ENCODE peak calls at places on chromosomes 5 and 9, in six cellular contexts. V, P, D, Z, L and W are unnamed samples.
A peak's percentile ranks its signal among the peaks of the same experiment; 100 is the strongest.

GRCh38 chr5:125719681-125720676 is 703.2 kb upstream of the GRAMD2B start:
- DNase-seq in V (peak; percentile 90), P (no peak), D (no peak), Z (no peak), L (peak; percentile 37), W (no peak)

GRCh38 chr5:177503351-177504085 is 6.1 kb downstream of the DOK3 start:
- DNase-seq in V (no peak), P (no peak), D (no peak), Z (no peak), L (no peak), W (no peak)

GRCh38 chr9:124216474-124217176 is 41.1 kb upstream of the NEK6 start:
- DNase-seq in V (no peak), P (no peak), D (peak; percentile 71), Z (no peak), L (no peak), W (peak; percentile 39)

GRCh38 chr9:79902937-79903600 is 331.3 kb downstream of the TLE4 start:
- DNase-seq in V (no peak), P (no peak), D (no peak), Z (no peak), L (no peak), W (no peak)

GRCh38 chr9:13445123-13445522 is 165.6 kb upstream of the MPDZ start:
- DNase-seq in V (no peak), P (no peak), D (no peak), Z (no peak), L (no peak), W (no peak)

GRCh38 chr5:33034777-33035176 is 323.7 kb downstream of the NPR3 start:
- DNase-seq in V (no peak), P (no peak), D (no peak), Z (no peak), L (no peak), W (no peak)

GRCh38 chr5:60844429-60844890 is 391 bp upstream of the ELOVL7 start:
- DNase-seq in V (peak; percentile 63), P (no peak), D (no peak), Z (no peak), L (no peak), W (no peak)

GRCh38 chr9:78857371-78858225 is 560.7 kb downstream of the PSAT1 start:
- DNase-seq in V (peak; percentile 52), P (no peak), D (no peak), Z (no peak), L (peak; percentile 21), W (no peak)

GRCh38 chr9:130537346-130538050 is 41.9 kb upstream of the FUBP3 start:
- DNase-seq in V (peak; percentile 29), P (no peak), D (no peak), Z (no peak), L (no peak), W (no peak)

GRCh38 chr5:9408964-9409363 is 136.9 kb downstream of the SEMA5A start:
- DNase-seq in V (peak; percentile 61), P (no peak), D (no peak), Z (no peak), L (no peak), W (no peak)

GRCh38 chr5:50725800-50726474 is 59.5 kb downstream of the PARP8 start:
- DNase-seq in V (no peak), P (no peak), D (no peak), Z (no peak), L (no peak), W (no peak)

GRCh38 chr9:114662081-114662989 is 4.7 kb upstream of the TEX53 start:
- DNase-seq in V (peak; percentile 38), P (peak; percentile 76), D (no peak), Z (peak; percentile 62), L (peak; percentile 68), W (peak; percentile 77)

GRCh38 chr5:38319486-38319885 is 61.1 kb downstream of the EGFLAM start:
- DNase-seq in V (no peak), P (no peak), D (no peak), Z (no peak), L (no peak), W (no peak)

GRCh38 chr5:114018178-114018577 is 343.7 kb upstream of the KCNN2 start:
- DNase-seq in V (no peak), P (no peak), D (no peak), Z (no peak), L (no peak), W (no peak)

GRCh38 chr9:97517331-97518089 is 16.0 kb downstream of the TMOD1 start:
- DNase-seq in V (no peak), P (no peak), D (no peak), Z (no peak), L (no peak), W (no peak)

GRCh38 chr9:38033956-38034355 is 35.1 kb downstream of the SHB start:
- DNase-seq in V (no peak), P (no peak), D (no peak), Z (no peak), L (no peak), W (no peak)

GRCh38 chr5:170611446-170612088 is 107.7 kb downstream of the KCNIP1 start:
- DNase-seq in V (no peak), P (no peak), D (no peak), Z (peak; percentile 28), L (no peak), W (no peak)

GRCh38 chr9:7081065-7081600 is 323.4 kb downstream of the KDM4C start:
- DNase-seq in V (no peak), P (no peak), D (no peak), Z (no peak), L (no peak), W (no peak)

GRCh38 chr9:69812068-69813000 is 8.3 kb upstream of the CFAP95 start:
- DNase-seq in V (no peak), P (no peak), D (no peak), Z (no peak), L (no peak), W (no peak)

GRCh38 chr9:69811329-69811989 is 9.2 kb upstream of the CFAP95 start:
- DNase-seq in V (no peak), P (no peak), D (no peak), Z (no peak), L (no peak), W (no peak)

GRCh38 chr9:69805962-69806633 is 14.5 kb upstream of the CFAP95 start:
- DNase-seq in V (no peak), P (no peak), D (no peak), Z (no peak), L (no peak), W (no peak)

GRCh38 chr9:69806642-69807041 is 14.0 kb upstream of the CFAP95 start:
- DNase-seq in V (no peak), P (no peak), D (no peak), Z (no peak), L (no peak), W (no peak)

GRCh38 chr9:69809304-69809863 is 11.2 kb upstream of the CFAP95 start:
- DNase-seq in V (peak; percentile 29), P (peak; percentile 42), D (no peak), Z (no peak), L (no peak), W (no peak)
- TF ChIP-seq CTCF in V (peak; percentile 47), P (peak; percentile 49), D (peak; percentile 20), Z (no peak), L (peak; percentile 33), W (peak; percentile 19)

GRCh38 chr5:108148715-108149139 is 233.2 kb downstream of the FBXL17 start:
- DNase-seq in V (peak; percentile 31), P (peak; percentile 7), D (no peak), Z (no peak), L (no peak), W (peak; percentile 18)
- TF ChIP-seq CTCF in V (peak; percentile 31), P (peak; percentile 75), D (peak; percentile 48), Z (peak; percentile 70), L (peak; percentile 67), W (peak; percentile 49)

GRCh38 chr5:88021141-88021540 is 247.5 kb downstream of the TMEM161B start:
- DNase-seq in V (no peak), P (no peak), D (no peak), Z (no peak), L (no peak), W (no peak)
- TF ChIP-seq CTCF in V (no peak), P (no peak), D (no peak), Z (no peak), L (no peak), W (no peak)

DNA sequence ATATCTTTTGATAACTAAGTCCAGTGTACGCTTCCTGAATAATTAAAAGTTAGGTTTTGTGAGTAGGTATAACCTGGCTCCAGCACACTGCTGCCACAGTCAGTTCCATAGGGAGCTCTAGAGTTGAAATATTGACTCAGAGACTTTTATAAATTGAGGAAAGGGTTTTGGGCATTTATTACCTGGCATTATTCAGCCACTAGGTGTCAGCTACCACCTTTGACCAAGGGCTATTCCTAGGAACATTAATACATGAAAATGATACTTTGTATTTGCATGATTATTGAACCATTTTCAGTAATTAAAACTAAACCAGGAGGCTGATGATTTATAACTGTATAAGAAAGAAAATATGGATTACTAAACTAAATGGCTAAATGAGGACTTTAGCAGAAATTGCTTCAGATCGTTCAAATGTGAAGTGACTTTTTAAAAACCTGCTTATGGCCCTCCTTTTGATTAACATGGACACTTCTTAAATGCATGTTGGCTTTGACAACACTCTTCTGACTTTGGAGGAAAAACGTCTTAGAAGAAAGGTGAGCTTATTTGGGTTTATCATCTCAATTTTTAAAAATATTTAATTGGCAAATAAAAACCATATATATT is 83.0 kb downstream of the SMC2 start:
- DNase-seq in V (peak; percentile 51), P (no peak), D (no peak), Z (no peak), L (no peak), W (no peak)
- TF ChIP-seq CTCF in V (peak; percentile 56), P (peak; percentile 50), D (peak; percentile 48), Z (peak; percentile 41), L (peak; percentile 59), W (peak; percentile 40)

GRCh38 chr9:121916008-121916407 is 177.1 kb downstream of the TTLL11 start:
- DNase-seq in V (peak; percentile 75), P (no peak), D (no peak), Z (no peak), L (no peak), W (no peak)

GRCh38 chr9:121912812-121913627 is 180.1 kb downstream of the TTLL11 start:
- DNase-seq in V (no peak), P (no peak), D (no peak), Z (no peak), L (no peak), W (no peak)

GRCh38 chr9:121915304-121915625 is 177.8 kb downstream of the TTLL11 start:
- DNase-seq in V (no peak), P (no peak), D (no peak), Z (no peak), L (no peak), W (no peak)

GRCh38 chr9:121914017-121914595 is 179.0 kb downstream of the TTLL11 start:
- DNase-seq in V (no peak), P (no peak), D (no peak), Z (no peak), L (no peak), W (no peak)

DNA sequence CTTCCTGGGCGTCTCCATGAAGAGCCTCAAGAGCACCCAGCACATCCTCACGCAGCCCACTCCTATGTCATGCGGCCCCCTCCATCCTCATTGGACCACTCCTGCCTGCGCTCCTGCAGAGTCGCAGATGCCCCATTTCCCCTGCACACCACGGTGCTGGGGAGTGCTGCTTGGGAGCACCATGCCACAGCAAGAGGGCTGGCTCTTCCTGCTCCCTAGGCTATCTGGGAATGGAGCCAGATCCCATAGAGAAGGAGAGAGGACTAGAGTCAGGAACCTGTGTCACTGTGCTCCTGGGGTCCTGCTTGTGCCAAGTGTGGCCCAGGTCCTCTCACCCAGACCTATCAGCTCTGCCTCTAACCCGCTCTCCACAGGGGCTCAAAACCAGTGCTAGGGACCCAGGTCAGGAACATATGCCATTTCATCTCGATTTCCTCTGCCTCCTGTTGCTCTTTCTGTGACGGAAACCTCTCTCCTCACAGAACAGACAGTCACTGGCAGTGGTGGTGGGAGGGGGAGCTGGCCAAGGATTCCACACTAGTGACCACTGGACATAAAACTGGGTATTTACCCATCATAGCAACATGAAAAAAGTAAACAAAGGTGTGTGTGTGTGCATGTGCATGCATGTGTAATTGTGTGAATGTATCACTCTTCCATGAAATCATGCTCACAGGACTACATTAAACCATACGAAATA is 178.4 kb downstream of the TTLL11 start:
- DNase-seq in V (peak; percentile 23), P (no peak), D (no peak), Z (no peak), L (no peak), W (no peak)
- TF ChIP-seq CTCF in V (no peak), P (no peak), D (no peak), Z (no peak), L (no peak), W (no peak)